ENCODE peak calls at places on chromosome 12, in ten cellular contexts. L, V, M, A, N, P, T, U, G and Q are unnamed samples.

GRCh38 chr12:130555628-130556485 is 160.2 kb downstream of the RIMBP2 start:
- DNase-seq in V (no peak), P (peak; percentile 96), T (no peak), G (peak; percentile 18), L (peak; percentile 91), U (no peak), N (no peak), M (no peak), A (no peak), Q (no peak)

GRCh38 chr12:2492166-2492705 is 302.5 kb upstream of the FKBP4 start:
- DNase-seq in G (no peak), N (no peak), L (no peak), T (no peak), M (no peak), A (no peak), P (no peak), V (no peak), U (no peak), Q (no peak)

GRCh38 chr12:2154050-2154449 is 101.3 kb downstream of the CACNA1C start:
- DNase-seq in M (no peak), T (no peak), L (no peak), N (peak; percentile 61), A (no peak), P (peak; percentile 88), U (no peak), G (no peak), V (no peak), Q (no peak)

GRCh38 chr12:22037952-22038351 is 8.1 kb upstream of the CMAS start:
- DNase-seq in U (no peak), T (no peak), A (no peak), N (no peak), P (no peak), M (no peak), V (no peak), G (no peak), L (no peak), Q (no peak)

GRCh38 chr12:24814379-24815086 is 134.4 kb downstream of the BCAT1 start:
- DNase-seq in L (no peak), G (no peak), A (no peak), P (no peak), U (no peak), N (no peak), M (no peak), V (no peak), T (no peak), Q (no peak)

GRCh38 chr12:93453633-93454032 is 11.9 kb upstream of the UBE2N start:
- DNase-seq in G (no peak), L (no peak), T (no peak), M (no peak), P (no peak), U (no peak), N (peak; percentile 79), A (peak; percentile 18), V (no peak), Q (no peak)

GRCh38 chr12:50988051-50988450 is 35.7 kb downstream of the HIGD1C start:
- DNase-seq in N (peak; percentile 25), V (no peak), L (no peak), T (no peak), U (no peak), A (no peak), M (no peak), G (no peak), P (no peak), Q (no peak)

GRCh38 chr12:111413442-111414086 is 7.8 kb downstream of the SH2B3 start:
- DNase-seq in L (no peak), V (no peak), M (no peak), T (peak; percentile 79), P (no peak), U (no peak), G (no peak), A (peak; percentile 35), N (peak; percentile 76), Q (no peak)

GRCh38 chr12:132373967-132374820 is 44.8 kb upstream of the GALNT9 start:
- DNase-seq in U (no peak), M (peak; percentile 11), P (peak; percentile 60), G (no peak), A (no peak), N (peak; percentile 18), V (no peak), T (peak; percentile 27), L (no peak), Q (no peak)

GRCh38 chr12:28026701-28027100 is 54.2 kb upstream of the PTHLH start:
- DNase-seq in P (no peak), A (peak; percentile 13), T (peak; percentile 27), V (no peak), M (no peak), G (no peak), N (no peak), L (no peak), U (no peak), Q (peak; percentile 88)

GRCh38 chr12:68564166-68564565 is 46.5 kb upstream of the RAP1B start:
- DNase-seq in G (no peak), M (no peak), A (no peak), U (no peak), V (no peak), N (no peak), L (no peak), T (no peak), P (no peak), Q (no peak)

GRCh38 chr12:24979971-24980730 is 31.2 kb upstream of the BCAT1 start:
- DNase-seq in A (no peak), N (no peak), U (no peak), V (no peak), M (no peak), T (no peak), G (no peak), L (no peak), P (no peak), Q (no peak)

GRCh38 chr12:99529966-99530365 is 117.6 kb upstream of the GARIN6 start:
- DNase-seq in T (peak; percentile 50), N (no peak), G (no peak), M (no peak), A (no peak), U (no peak), V (no peak), L (no peak), P (no peak), Q (no peak)

GRCh38 chr12:85920324-85920947 is 46.3 kb downstream of the NTS start:
- DNase-seq in N (peak; percentile 46), A (no peak), V (no peak), G (peak; percentile 6), M (peak; percentile 54), T (peak; percentile 75), L (peak; percentile 44), U (no peak), P (no peak), Q (no peak)

GRCh38 chr12:54051916-54052744 is 1.5 kb upstream of the HOXC4 start:
- DNase-seq in V (no peak), L (peak; percentile 13), P (no peak), U (no peak), N (no peak), G (no peak), A (peak; percentile 60), M (no peak), T (no peak), Q (no peak)

GRCh38 chr12:47312794-47313426 is 233.2 kb upstream of the AMIGO2 start:
- DNase-seq in N (no peak), A (no peak), T (no peak), U (no peak), M (peak; percentile 4), P (no peak), G (no peak), V (no peak), L (no peak), Q (no peak)

GRCh38 chr12:80710727-80711066 is 3.3 kb downstream of the MYF6 start:
- DNase-seq in M (no peak), U (no peak), G (no peak), L (no peak), A (no peak), P (no peak), N (no peak), T (no peak), V (no peak), Q (no peak)

GRCh38 chr12:84619053-84619452 is 293.5 kb downstream of the SLC6A15 start:
- DNase-seq in N (no peak), M (peak; percentile 9), P (no peak), L (no peak), A (no peak), U (no peak), T (peak; percentile 33), G (no peak), V (no peak), Q (no peak)

GRCh38 chr12:5789469-5789968 is 155.5 kb downstream of the ANO2 start:
- DNase-seq in L (no peak), T (no peak), N (no peak), A (peak; percentile 40), M (no peak), G (no peak), U (no peak), P (no peak), V (no peak), Q (no peak)